ENCODE peak calls at places on chromosomes 3 and 15, in four cellular contexts. X is pancreas, U is HCT116, G is Caco-2. F is an unnamed sample.

GRCh38 chr3:45960289-45960688 is 17.0 kb downstream of the CXCR6 start:
- DNase-seq in X (no peak), U (no peak), G (no peak), F (no peak)

GRCh38 chr3:163671201-163671600 is 1407.1 kb downstream of the SI start:
- DNase-seq in X (no peak), U (no peak), G (no peak), F (no peak)

GRCh38 chr15:88512606-88513005 is 33.9 kb downstream of the DET1 start:
- DNase-seq in X (no peak), U (no peak), G (no peak), F (no peak)

GRCh38 chr3:155428558-155428957 is 135.1 kb upstream of the STRIT1 start:
- DNase-seq in X (no peak), U (no peak), G (no peak), F (peak; percentile 21)

GRCh38 chr15:97037080-97037479 is 706.6 kb downstream of the NR2F2 start:
- DNase-seq in X (no peak), U (no peak), G (no peak), F (no peak)

GRCh38 chr3:10945683-10946287 is 46.8 kb upstream of the SLC6A1 start:
- DNase-seq in X (peak; percentile 15), U (peak; percentile 44), G (peak; percentile 66), F (no peak)

GRCh38 chr3:44026224-44026865 is 215.3 kb upstream of the TOPAZ1 start:
- DNase-seq in X (no peak), U (no peak), G (no peak), F (peak; percentile 40)

GRCh38 chr3:155554777-155555445 is 190.0 kb downstream of the PLCH1 start:
- DNase-seq in X (peak; percentile 23), U (no peak), G (peak; percentile 57), F (no peak)

GRCh38 chr3:124234852-124235252 is 242.9 kb upstream of the ROPN1 start:
- DNase-seq in X (no peak), U (no peak), G (no peak), F (no peak)

GRCh38 chr3:186875708-186876107 is 33.2 kb downstream of the ADIPOQ start:
- DNase-seq in X (no peak), U (no peak), G (no peak), F (no peak)

GRCh38 chr3:197907196-197907595 is 42.8 kb upstream of the RPL35A start:
- DNase-seq in X (no peak), U (no peak), G (no peak), F (no peak)

GRCh38 chr3:151724846-151725562 is 8.7 kb upstream of the AADACL2 start:
- DNase-seq in X (no peak), U (no peak), G (no peak), F (no peak)

GRCh38 chr15:40266828-40267304 is 16.0 kb downstream of the ANKRD63 start:
- DNase-seq in X (no peak), U (peak; percentile 71), G (no peak), F (peak; percentile 85)

GRCh38 chr15:43953402-43953801 is 126.6 kb downstream of the WDR76 start:
- DNase-seq in X (no peak), U (no peak), G (no peak), F (no peak)

GRCh38 chr3:134904333-134904771 is 109.3 kb downstream of the EPHB1 start:
- DNase-seq in X (no peak), U (no peak), G (no peak), F (no peak)

GRCh38 chr3:111215481-111215880 is 143.9 kb downstream of the NECTIN3 start:
- DNase-seq in X (no peak), U (no peak), G (no peak), F (peak; percentile 30)

GRCh38 chr15:42359990-42360389 is 689 bp downstream of the CAPN3 start:
- DNase-seq in X (no peak), U (no peak), G (no peak), F (no peak)

GRCh38 chr3:45992133-45992729 is 3.4 kb downstream of the FYCO1 start:
- DNase-seq in X (no peak), U (no peak), G (no peak), F (no peak)

GRCh38 chr3:167318996-167319615 is 61.0 kb downstream of the ZBBX start:
- DNase-seq in X (no peak), U (no peak), G (no peak), F (no peak)

GRCh38 chr15:77420610-77421369 is at the start of gene HMG20A:
- DNase-seq in X (peak; percentile 52), U (peak; percentile 86), G (peak; percentile 66), F (peak; percentile 90)

GRCh38 chr3:42746455-42747450 is 26.3 kb downstream of the CCDC13 start:
- DNase-seq in X (peak; percentile 34), U (no peak), G (no peak), F (no peak)

GRCh38 chr3:42532229-42532628 is 29.8 kb downstream of the VIPR1 start:
- DNase-seq in X (no peak), U (no peak), G (no peak), F (no peak)

GRCh38 chr15:23835944-23836343 is 148.8 kb upstream of the NDN start:
- DNase-seq in X (no peak), U (no peak), G (no peak), F (no peak)

GRCh38 chr3:196422976-196423781 is 9.0 kb downstream of the UBXN7 start:
- DNase-seq in X (peak; percentile 69), U (no peak), G (no peak), F (no peak)

GRCh38 chr3:107985496-107985895 is 105.3 kb downstream of the CD47 start:
- DNase-seq in X (no peak), U (no peak), G (no peak), F (peak; percentile 20)

DNA sequence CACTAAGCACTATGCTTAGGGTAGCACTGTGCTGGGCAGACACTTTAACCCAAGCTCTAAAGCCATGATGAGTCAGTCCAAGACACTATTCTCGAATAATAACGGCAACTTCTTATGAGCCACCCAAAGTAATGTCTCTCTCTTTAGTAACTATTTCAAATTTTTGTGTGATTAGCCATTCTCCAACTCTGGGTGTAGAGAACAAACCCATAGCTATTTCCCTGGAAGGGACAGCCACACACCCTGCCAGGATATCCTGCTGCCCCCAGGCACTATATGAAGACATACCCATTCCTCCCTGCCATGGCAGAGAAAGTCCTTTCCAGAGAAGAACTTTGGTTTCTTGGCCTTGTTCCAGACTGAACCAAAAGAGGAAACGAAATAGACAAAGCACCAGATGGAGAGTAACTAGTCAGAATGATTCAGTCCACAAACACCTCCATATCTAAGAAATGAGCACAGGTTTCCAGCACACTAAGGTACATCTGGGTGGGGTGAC is 384.8 kb upstream of the THBS1 start:
- DNase-seq in X (no peak), U (no peak), G (no peak), F (peak; percentile 100)
- H3K4me1 ChIP-seq in X (no peaks in the 10 kb centered on the region), U (peaks cover 20% of the 10 kb centered on the region), G (peaks cover 21% of the 10 kb centered on the region), F (peaks cover 69% of the 10 kb centered on the region)

DNA sequence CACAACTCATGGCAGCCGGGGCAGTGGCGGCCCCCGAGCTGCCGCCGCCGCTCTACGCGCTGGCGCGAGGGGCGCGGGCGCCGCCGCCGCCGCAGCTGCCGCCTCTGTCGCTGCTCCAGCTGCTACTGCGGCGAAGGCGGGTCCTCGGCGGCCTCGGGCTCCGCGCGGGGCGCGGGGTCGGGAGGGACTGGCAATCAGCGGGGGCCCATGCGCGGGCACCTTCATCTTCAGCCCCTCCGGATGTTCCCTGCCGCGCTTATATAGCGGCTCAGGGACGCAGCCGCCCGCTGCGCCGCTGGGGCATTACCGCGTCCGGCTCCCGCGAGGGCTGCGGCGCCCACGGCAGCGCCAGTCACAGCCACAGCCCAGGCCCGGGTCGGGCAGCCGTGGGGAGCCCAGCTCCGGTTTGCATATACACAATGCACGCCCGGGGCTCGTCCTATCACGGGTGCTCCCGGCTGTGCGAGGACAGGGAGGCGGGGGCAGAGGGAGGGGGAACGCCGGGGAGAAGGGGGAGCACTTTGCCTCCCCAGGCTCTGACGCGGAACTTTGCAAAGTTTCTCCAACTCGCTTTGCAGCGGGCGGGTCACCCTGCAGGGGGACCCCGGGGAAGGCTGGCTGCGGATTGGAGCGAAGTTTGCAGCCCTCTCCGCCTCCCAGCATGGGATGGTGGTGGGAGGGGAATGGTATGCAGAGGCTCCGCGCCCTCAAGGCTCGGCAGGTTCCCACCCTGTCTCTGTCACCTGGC is at the start of gene VGLL3:
- DNase-seq in X (peak; percentile 65), U (no peak), G (peak; percentile 84), F (no peak)
- TF ChIP-seq CTCF in X (no peak), U (no peak), G (no peak), F (no peak)

DNA sequence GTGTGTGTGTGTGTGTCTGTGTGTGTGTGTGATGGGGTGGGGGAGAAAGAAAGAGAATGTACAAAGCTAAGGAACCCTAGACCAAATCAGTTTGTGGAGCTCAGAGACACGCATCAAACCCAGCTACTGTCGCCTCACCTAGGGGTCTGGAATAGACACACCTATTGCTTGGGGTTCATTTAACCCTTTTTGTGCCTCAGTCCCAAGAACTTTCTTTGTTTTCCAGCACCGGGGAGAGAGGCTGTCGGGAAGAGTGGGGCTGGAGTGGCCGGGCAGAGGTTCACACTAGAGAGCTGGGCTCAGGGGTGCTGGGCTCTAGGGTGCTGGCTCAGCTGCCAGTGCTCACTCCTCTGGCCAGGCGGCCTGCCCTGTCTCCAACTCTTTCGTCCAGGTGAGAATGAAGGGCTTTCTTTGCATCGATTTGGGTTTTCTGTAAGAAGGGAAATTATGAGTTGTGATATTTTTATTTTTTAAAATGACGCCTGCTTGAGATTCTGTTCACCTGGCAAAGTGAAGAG is 221.5 kb downstream of the MEIS2 start:
- DNase-seq in X (no peak), U (no peak), G (no peak), F (no peak)
- H3K27me3 ChIP-seq in X (peaks cover 8% of the 10 kb centered on the region), U (no peaks in the 10 kb centered on the region), G (no peaks in the 10 kb centered on the region), F (peaks cover 54% of the 10 kb centered on the region)

GRCh38 chr15:52706091-52706490 is 26.9 kb upstream of the ATOSA start:
- DNase-seq in X (no peak), U (no peak), G (no peak), F (no peak)
- H3K4me1 ChIP-seq in X (no peaks in the 10 kb centered on the region), U (no peaks in the 10 kb centered on the region), G (peaks cover 11% of the 10 kb centered on the region), F (peaks cover 8% of the 10 kb centered on the region)